ENCODE peak calls at places on chromosome 18, in eight cellular contexts. X is lower lobe of right lung, P is uterus, C is right atrium auricular region, Q is heart right ventricle, T is MM.1S, M is Peyer's patch, S is endothelial cell. F is an unnamed sample.

GRCh38 chr18:24427484-24427883 is 1.0 kb downstream of the IMPACT start:
- DNase-seq in X (no peak), S (no peak), T (no peak), M (no peak), C (no peak), P (no peak), Q (no peak), F (no peak)

GRCh38 chr18:63224574-63224973 is 95.0 kb downstream of the BCL2 start:
- DNase-seq in S (no peak), X (no peak), Q (no peak), T (no peak), P (no peak), M (no peak), C (no peak), F (no peak)

GRCh38 chr18:60295776-60296175 is 76.8 kb downstream of the MC4R start:
- DNase-seq in Q (no peak), C (no peak), M (no peak), P (no peak), T (no peak), S (no peak), X (no peak), F (no peak)

GRCh38 chr18:62337336-62337735 is 12.2 kb downstream of the TNFRSF11A start:
- DNase-seq in Q (no peak), S (no peak), T (no peak), X (no peak), C (no peak), P (no peak), M (no peak), F (no peak)

GRCh38 chr18:10169064-10169562 is 255.3 kb downstream of the VAPA start:
- DNase-seq in S (no peak), X (no peak), Q (no peak), P (no peak), C (no peak), M (no peak), T (no peak), F (no peak)

GRCh38 chr18:24195296-24196053 is 56.6 kb downstream of the CABYR start:
- DNase-seq in M (no peak), P (no peak), S (no peak), Q (no peak), C (no peak), T (peak), X (no peak), F (no peak)

GRCh38 chr18:34866739-34867138 is 156.6 kb downstream of the DTNA start:
- DNase-seq in Q (no peak), S (no peak), T (no peak), X (no peak), C (no peak), M (no peak), P (no peak), F (no peak)

GRCh38 chr18:64017870-64018269 is 48.0 kb downstream of the SERPINB8 start:
- DNase-seq in P (no peak), S (no peak), Q (no peak), X (no peak), T (peak), C (no peak), M (no peak), F (no peak)

GRCh38 chr18:61898576-61899205 is 5.9 kb upstream of the RNF152 start:
- DNase-seq in C (no peak), M (peak), P (no peak), S (no peak), Q (no peak), X (no peak), T (no peak), F (no peak)

GRCh38 chr18:74857901-74858300 is 260.2 kb downstream of the ZNF407 start:
- DNase-seq in S (no peak), X (no peak), M (no peak), C (no peak), Q (no peak), T (no peak), P (no peak), F (no peak)

GRCh38 chr18:27713037-27713726 is 463.7 kb downstream of the CDH2 start:
- DNase-seq in S (no peak), C (no peak), P (no peak), X (no peak), T (no peak), M (no peak), Q (no peak), F (no peak)

GRCh38 chr18:9731380-9731779 is 23.3 kb downstream of the RAB31 start:
- DNase-seq in X (no peak), M (no peak), S (no peak), T (no peak), C (peak), P (no peak), Q (no peak), F (no peak)

GRCh38 chr18:79625195-79625923 is 54.2 kb upstream of the CTDP1 start:
- DNase-seq in M (peak), Q (no peak), T (peak), S (no peak), P (no peak), C (no peak), X (no peak), F (peak)

GRCh38 chr18:23995180-23995579 is 19.4 kb upstream of the TTC39C start:
- DNase-seq in S (no peak), C (no peak), T (no peak), X (no peak), P (no peak), M (no peak), Q (no peak), F (no peak)

GRCh38 chr18:58593930-58594329 is 35.0 kb downstream of the ALPK2 start:
- DNase-seq in S (no peak), Q (peak), X (no peak), M (no peak), P (no peak), C (no peak), T (no peak), F (no peak)

GRCh38 chr18:39494211-39494896 is 1928.8 kb upstream of the CELF4 start:
- DNase-seq in C (no peak), T (no peak), S (no peak), M (no peak), X (no peak), Q (no peak), P (no peak), F (no peak)

GRCh38 chr18:25621144-25621543 is 269.2 kb upstream of the ZNF521 start:
- DNase-seq in X (no peak), S (no peak), T (no peak), M (no peak), P (no peak), C (no peak), Q (no peak), F (no peak)

GRCh38 chr18:70621710-70622109 is 332.9 kb downstream of the SOCS6 start:
- DNase-seq in T (no peak), X (no peak), C (no peak), S (no peak), M (no peak), P (no peak), Q (no peak), F (no peak)

GRCh38 chr18:64165906-64166305 is 17.0 kb upstream of the LINC00305 start:
- DNase-seq in C (no peak), P (no peak), M (no peak), Q (no peak), S (no peak), T (no peak), X (no peak), F (no peak)

GRCh38 chr18:79684787-79685186 is 5.2 kb downstream of the CTDP1 start:
- DNase-seq in C (no peak), T (no peak), Q (no peak), S (no peak), P (no peak), X (no peak), M (no peak), F (no peak)

GRCh38 chr18:13429016-13429415 is 210.5 kb downstream of the LDLRAD4 start:
- DNase-seq in M (no peak), T (no peak), C (no peak), P (no peak), S (no peak), X (no peak), Q (no peak), F (no peak)

GRCh38 chr18:13429884-13430510 is 211.4 kb downstream of the LDLRAD4 start:
- DNase-seq in P (no peak), X (no peak), S (no peak), T (no peak), Q (no peak), M (no peak), C (no peak), F (no peak)

GRCh38 chr18:13428319-13428718 is 209.8 kb downstream of the LDLRAD4 start:
- DNase-seq in S (no peak), M (no peak), T (no peak), P (no peak), Q (no peak), C (no peak), X (no peak), F (no peak)

GRCh38 chr18:13425357-13426095 is 207.0 kb downstream of the LDLRAD4 start:
- DNase-seq in C (no peak), T (no peak), S (no peak), M (no peak), P (no peak), Q (no peak), X (no peak), F (no peak)

GRCh38 chr18:13427354-13427753 is 208.8 kb downstream of the LDLRAD4 start:
- DNase-seq in C (peak), T (no peak), P (no peak), Q (peak), M (no peak), X (no peak), S (peak), F (no peak)
- TF ChIP-seq CTCF in C (no peak), T (no peak), P (no peak), Q (no peak), M (no peak), X (no peak), S (no peak), F (no peak)

GRCh38 chr18:50281295-50281971 is at the start of gene MBD1:
- DNase-seq in C (peak), Q (peak), S (peak), M (peak), T (peak), X (peak), P (peak), F (peak)
- TF ChIP-seq CTCF in C (peak), Q (peak), S (peak), M (no peak), T (peak), X (peak), P (peak), F (no peak)

DNA sequence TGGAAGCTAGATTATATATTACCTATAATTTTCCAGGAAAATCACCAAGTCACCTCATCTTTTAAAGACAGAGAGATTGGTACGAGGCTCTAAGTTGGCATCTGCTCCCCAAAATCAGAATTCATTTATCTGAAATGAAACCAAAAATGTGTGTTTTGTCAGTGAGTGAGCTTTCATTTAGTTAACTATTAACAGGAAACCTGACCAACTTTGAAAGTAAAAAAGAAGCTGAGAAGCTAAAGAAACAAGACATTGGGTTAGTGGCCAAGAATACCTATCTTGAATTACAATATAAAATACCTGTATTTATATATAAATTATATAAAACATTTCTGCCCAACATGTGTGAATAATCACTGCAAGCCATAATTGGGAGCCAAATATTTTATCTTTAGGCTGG is 1.9 kb downstream of the MPPE1 start:
- DNase-seq in P (no peak), S (no peak), M (no peak), T (no peak), X (no peak), C (no peak), Q (no peak), F (peak)
- TF ChIP-seq CTCF in P (no peak), S (no peak), M (no peak), T (no peak), X (no peak), C (no peak), Q (no peak), F (no peak)

DNA sequence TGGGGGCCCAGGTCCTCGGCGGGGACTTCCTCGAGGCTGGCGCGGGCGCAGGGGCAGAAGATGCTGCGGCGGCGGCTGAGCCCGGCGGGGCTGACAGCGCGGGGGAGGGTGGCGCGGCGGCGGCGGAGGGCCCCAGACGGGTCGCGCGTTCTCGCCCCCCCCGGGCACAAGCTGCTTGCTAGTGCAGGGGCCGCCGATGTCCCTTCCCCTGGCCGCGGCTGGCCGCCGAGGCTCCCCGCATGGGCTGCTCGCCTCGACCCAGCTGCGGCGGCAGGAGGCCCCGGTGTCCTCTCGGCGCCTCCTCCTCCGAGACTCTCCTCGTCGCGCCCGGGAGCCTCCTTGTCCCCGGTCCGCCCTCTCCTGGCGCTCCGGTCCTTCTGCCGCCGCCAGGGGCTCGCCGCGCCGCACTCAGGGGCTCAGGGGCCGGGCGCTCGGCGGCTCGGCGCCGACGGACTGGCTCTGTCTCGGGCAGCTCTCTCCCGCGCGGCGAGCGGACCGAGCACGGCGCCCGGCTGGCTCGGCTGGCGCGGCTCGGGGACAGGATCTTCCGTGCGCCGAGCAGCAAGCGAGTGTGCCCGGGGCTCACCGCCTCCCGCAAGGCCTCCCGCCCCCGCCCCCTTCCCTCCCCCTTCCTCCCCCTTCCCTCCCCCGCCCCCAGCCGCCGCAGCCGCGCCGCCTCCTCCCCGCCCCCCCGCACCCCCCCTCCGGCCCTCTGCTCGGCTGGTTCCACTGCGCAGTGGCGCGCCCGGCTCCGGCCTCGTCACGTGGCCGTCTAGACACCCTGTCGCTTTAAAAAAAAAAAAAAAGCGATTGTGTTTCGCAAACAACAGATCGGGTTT is 902 bp upstream of the SMAD7 start:
- DNase-seq in T (peak), M (peak), S (peak), P (peak), X (peak), Q (peak), C (peak), F (peak)
- TF ChIP-seq CTCF in T (no peak), M (no peak), S (peak), P (peak), X (no peak), Q (peak), C (no peak), F (peak)

DNA sequence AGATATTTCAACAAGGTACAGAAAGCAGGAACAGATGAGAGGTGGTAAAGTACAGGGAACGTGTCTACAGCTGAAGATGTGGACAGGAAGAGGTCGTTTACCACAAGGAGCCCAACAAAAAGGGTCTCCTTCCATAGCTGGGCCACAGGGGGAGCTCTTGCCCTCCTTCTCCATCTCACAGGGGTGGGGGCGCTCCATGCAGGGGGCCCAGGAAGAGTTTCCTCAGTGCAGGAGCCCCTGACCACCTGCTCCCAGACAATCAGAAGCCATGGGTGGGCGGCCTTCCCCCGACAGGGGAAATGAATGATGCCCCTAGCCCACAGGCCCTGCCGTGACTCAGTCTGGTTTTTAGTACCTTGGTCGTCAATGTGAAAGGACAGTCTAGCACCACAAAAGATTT is 163.6 kb upstream of the ZNF516 start:
- DNase-seq in Q (no peak), P (no peak), C (no peak), X (no peak), M (no peak), T (no peak), S (peak), F (peak)
- TF ChIP-seq CTCF in Q (no peak), P (peak), C (no peak), X (no peak), M (no peak), T (no peak), S (peak), F (peak)

GRCh38 chr18:36411745-36412168 is 114.2 kb downstream of the FHOD3 start:
- DNase-seq in M (no peak), T (no peak), Q (no peak), C (no peak), X (no peak), P (no peak), S (peak), F (no peak)
- TF ChIP-seq CTCF in M (no peak), T (peak), Q (peak), C (no peak), X (no peak), P (no peak), S (peak), F (peak)

F was measured in GM10248.